ENCODE peak calls at places on chromosome 11, in eight cellular contexts. One of them, this sample, is unnamed.

GRCh38 chr11:9060700-9061111 is 30.7 kb downstream of the SCUBE2 start:
- DNase-seq in stimulated activated CD4-positive, alpha-beta T cell treated with anti-CD3 and anti-CD28 coated beads, Interleukin-1b, Interleukin-23, amount 100 ng/mL, for 4 hours: no peak
- DNase-seq in ureter: no peak
- DNase-seq in foreskin melanocyte: no peak
- DNase-seq in fibroblast of the aortic adventitia: no peak
- DNase-seq in iPS-NIHi11: peak; percentile 62
- DNase-seq in small intestine: no peak
- DNase-seq in tibial nerve: no peak
- DNase-seq in this sample: peak; percentile 83

GRCh38 chr11:95308512-95309035 is 77.6 kb upstream of the SESN3 start:
- DNase-seq in tibial nerve: no peak
- DNase-seq in stimulated activated CD4-positive, alpha-beta T cell treated with anti-CD3 and anti-CD28 coated beads, Interleukin-1b, Interleukin-23, amount 100 ng/mL, for 4 hours: no peak
- DNase-seq in fibroblast of the aortic adventitia: no peak
- DNase-seq in iPS-NIHi11: no peak
- DNase-seq in ureter: no peak
- DNase-seq in foreskin melanocyte: peak; percentile 66
- DNase-seq in small intestine: no peak
- DNase-seq in this sample: no peak

GRCh38 chr11:67463186-67463585 is 5.9 kb downstream of the TMEM134 start:
- DNase-seq in ureter: no peak
- DNase-seq in iPS-NIHi11: no peak
- DNase-seq in small intestine: no peak
- DNase-seq in fibroblast of the aortic adventitia: no peak
- DNase-seq in tibial nerve: no peak
- DNase-seq in foreskin melanocyte: no peak
- DNase-seq in stimulated activated CD4-positive, alpha-beta T cell treated with anti-CD3 and anti-CD28 coated beads, Interleukin-1b, Interleukin-23, amount 100 ng/mL, for 4 hours: no peak
- DNase-seq in this sample: no peak

GRCh38 chr11:33891714-33892327 is at the start of gene LMO2:
- DNase-seq in tibial nerve: no peak
- DNase-seq in ureter: no peak
- DNase-seq in fibroblast of the aortic adventitia: no peak
- DNase-seq in iPS-NIHi11: no peak
- DNase-seq in small intestine: no peak
- DNase-seq in foreskin melanocyte: no peak
- DNase-seq in stimulated activated CD4-positive, alpha-beta T cell treated with anti-CD3 and anti-CD28 coated beads, Interleukin-1b, Interleukin-23, amount 100 ng/mL, for 4 hours: no peak
- DNase-seq in this sample: no peak

GRCh38 chr11:11980841-11981308 is 27.6 kb downstream of the DKK3 start:
- DNase-seq in tibial nerve: no peak
- DNase-seq in iPS-NIHi11: no peak
- DNase-seq in foreskin melanocyte: no peak
- DNase-seq in fibroblast of the aortic adventitia: no peak
- DNase-seq in small intestine: no peak
- DNase-seq in ureter: no peak
- DNase-seq in stimulated activated CD4-positive, alpha-beta T cell treated with anti-CD3 and anti-CD28 coated beads, Interleukin-1b, Interleukin-23, amount 100 ng/mL, for 4 hours: no peak
- DNase-seq in this sample: no peak

GRCh38 chr11:36123353-36124220 is 165.6 kb downstream of the COMMD9 start:
- DNase-seq in ureter: no peak
- DNase-seq in stimulated activated CD4-positive, alpha-beta T cell treated with anti-CD3 and anti-CD28 coated beads, Interleukin-1b, Interleukin-23, amount 100 ng/mL, for 4 hours: no peak
- DNase-seq in iPS-NIHi11: no peak
- DNase-seq in foreskin melanocyte: no peak
- DNase-seq in fibroblast of the aortic adventitia: no peak
- DNase-seq in small intestine: peak; percentile 11
- DNase-seq in tibial nerve: no peak
- DNase-seq in this sample: no peak

GRCh38 chr11:115170133-115170815 is 333.9 kb downstream of the CADM1 start:
- DNase-seq in stimulated activated CD4-positive, alpha-beta T cell treated with anti-CD3 and anti-CD28 coated beads, Interleukin-1b, Interleukin-23, amount 100 ng/mL, for 4 hours: no peak
- DNase-seq in ureter: no peak
- DNase-seq in fibroblast of the aortic adventitia: peak; percentile 10
- DNase-seq in tibial nerve: no peak
- DNase-seq in foreskin melanocyte: peak; percentile 24
- DNase-seq in iPS-NIHi11: peak; percentile 64
- DNase-seq in small intestine: peak; percentile 34
- DNase-seq in this sample: peak; percentile 80

GRCh38 chr11:25615076-25615475 is 716.9 kb upstream of the ANO3 start:
- DNase-seq in foreskin melanocyte: no peak
- DNase-seq in iPS-NIHi11: no peak
- DNase-seq in fibroblast of the aortic adventitia: no peak
- DNase-seq in stimulated activated CD4-positive, alpha-beta T cell treated with anti-CD3 and anti-CD28 coated beads, Interleukin-1b, Interleukin-23, amount 100 ng/mL, for 4 hours: no peak
- DNase-seq in tibial nerve: no peak
- DNase-seq in small intestine: no peak
- DNase-seq in ureter: no peak
- DNase-seq in this sample: no peak

GRCh38 chr11:16785520-16786128 is 47.2 kb downstream of the C11orf58 start:
- DNase-seq in iPS-NIHi11: peak; percentile 87
- DNase-seq in ureter: peak; percentile 67
- DNase-seq in small intestine: peak; percentile 62
- DNase-seq in foreskin melanocyte: peak; percentile 48
- DNase-seq in tibial nerve: peak; percentile 40
- DNase-seq in fibroblast of the aortic adventitia: peak; percentile 83
- DNase-seq in stimulated activated CD4-positive, alpha-beta T cell treated with anti-CD3 and anti-CD28 coated beads, Interleukin-1b, Interleukin-23, amount 100 ng/mL, for 4 hours: peak; percentile 40
- DNase-seq in this sample: peak; percentile 87

GRCh38 chr11:20022363-20023081 is 137.8 kb downstream of the DBX1 start:
- DNase-seq in fibroblast of the aortic adventitia: peak; percentile 61
- DNase-seq in small intestine: no peak
- DNase-seq in iPS-NIHi11: peak; percentile 65
- DNase-seq in ureter: no peak
- DNase-seq in tibial nerve: no peak
- DNase-seq in stimulated activated CD4-positive, alpha-beta T cell treated with anti-CD3 and anti-CD28 coated beads, Interleukin-1b, Interleukin-23, amount 100 ng/mL, for 4 hours: no peak
- DNase-seq in foreskin melanocyte: no peak
- DNase-seq in this sample: peak; percentile 91

GRCh38 chr11:47506363-47506762 is 46.6 kb downstream of the CELF1 start:
- DNase-seq in fibroblast of the aortic adventitia: peak; percentile 46
- DNase-seq in tibial nerve: no peak
- DNase-seq in iPS-NIHi11: no peak
- DNase-seq in foreskin melanocyte: no peak
- DNase-seq in ureter: no peak
- DNase-seq in small intestine: no peak
- DNase-seq in stimulated activated CD4-positive, alpha-beta T cell treated with anti-CD3 and anti-CD28 coated beads, Interleukin-1b, Interleukin-23, amount 100 ng/mL, for 4 hours: no peak
- DNase-seq in this sample: no peak

GRCh38 chr11:80297808-80298460 is 857.1 kb upstream of the TENM4 start:
- DNase-seq in small intestine: no peak
- DNase-seq in tibial nerve: no peak
- DNase-seq in iPS-NIHi11: no peak
- DNase-seq in stimulated activated CD4-positive, alpha-beta T cell treated with anti-CD3 and anti-CD28 coated beads, Interleukin-1b, Interleukin-23, amount 100 ng/mL, for 4 hours: no peak
- DNase-seq in ureter: no peak
- DNase-seq in foreskin melanocyte: peak; percentile 1
- DNase-seq in fibroblast of the aortic adventitia: no peak
- DNase-seq in this sample: no peak

GRCh38 chr11:78188809-78189724 is at the start of gene USP35:
- DNase-seq in iPS-NIHi11: no peak
- DNase-seq in foreskin melanocyte: no peak
- DNase-seq in fibroblast of the aortic adventitia: no peak
- DNase-seq in small intestine: peak; percentile 19
- DNase-seq in ureter: no peak
- DNase-seq in stimulated activated CD4-positive, alpha-beta T cell treated with anti-CD3 and anti-CD28 coated beads, Interleukin-1b, Interleukin-23, amount 100 ng/mL, for 4 hours: no peak
- DNase-seq in tibial nerve: no peak
- DNase-seq in this sample: peak; percentile 48

GRCh38 chr11:134044514-134045284 is 24.2 kb upstream of the JAM3 start:
- DNase-seq in stimulated activated CD4-positive, alpha-beta T cell treated with anti-CD3 and anti-CD28 coated beads, Interleukin-1b, Interleukin-23, amount 100 ng/mL, for 4 hours: no peak
- DNase-seq in fibroblast of the aortic adventitia: no peak
- DNase-seq in foreskin melanocyte: no peak
- DNase-seq in small intestine: no peak
- DNase-seq in tibial nerve: no peak
- DNase-seq in ureter: no peak
- DNase-seq in iPS-NIHi11: no peak
- DNase-seq in this sample: no peak

GRCh38 chr11:70319694-70320093 is 49.2 kb downstream of the PPFIA1 start:
- DNase-seq in tibial nerve: no peak
- DNase-seq in stimulated activated CD4-positive, alpha-beta T cell treated with anti-CD3 and anti-CD28 coated beads, Interleukin-1b, Interleukin-23, amount 100 ng/mL, for 4 hours: no peak
- DNase-seq in foreskin melanocyte: no peak
- DNase-seq in fibroblast of the aortic adventitia: peak; percentile 35
- DNase-seq in small intestine: no peak
- DNase-seq in ureter: no peak
- DNase-seq in iPS-NIHi11: no peak
- DNase-seq in this sample: no peak

GRCh38 chr11:20364412-20364792 is 888 bp downstream of the HTATIP2 start:
- DNase-seq in foreskin melanocyte: no peak
- DNase-seq in iPS-NIHi11: peak; percentile 18
- DNase-seq in stimulated activated CD4-positive, alpha-beta T cell treated with anti-CD3 and anti-CD28 coated beads, Interleukin-1b, Interleukin-23, amount 100 ng/mL, for 4 hours: no peak
- DNase-seq in tibial nerve: no peak
- DNase-seq in small intestine: no peak
- DNase-seq in fibroblast of the aortic adventitia: no peak
- DNase-seq in ureter: no peak
- DNase-seq in this sample: no peak

GRCh38 chr11:64447717-64448598 is 89.0 kb downstream of the RPS6KA4 start:
- DNase-seq in fibroblast of the aortic adventitia: peak; percentile 24
- DNase-seq in ureter: peak; percentile 55
- DNase-seq in iPS-NIHi11: no peak
- DNase-seq in small intestine: peak; percentile 9
- DNase-seq in foreskin melanocyte: no peak
- DNase-seq in stimulated activated CD4-positive, alpha-beta T cell treated with anti-CD3 and anti-CD28 coated beads, Interleukin-1b, Interleukin-23, amount 100 ng/mL, for 4 hours: no peak
- DNase-seq in tibial nerve: no peak
- DNase-seq in this sample: peak; percentile 53

GRCh38 chr11:69948256-69949141 is 129.3 kb upstream of the FGF3 start:
- DNase-seq in stimulated activated CD4-positive, alpha-beta T cell treated with anti-CD3 and anti-CD28 coated beads, Interleukin-1b, Interleukin-23, amount 100 ng/mL, for 4 hours: no peak
- DNase-seq in ureter: peak; percentile 73
- DNase-seq in iPS-NIHi11: no peak
- DNase-seq in small intestine: peak; percentile 97
- DNase-seq in foreskin melanocyte: no peak
- DNase-seq in tibial nerve: no peak
- DNase-seq in fibroblast of the aortic adventitia: peak; percentile 32
- DNase-seq in this sample: peak; percentile 55

GRCh38 chr11:110305169-110306018 is 9.0 kb upstream of the RDX start:
- DNase-seq in fibroblast of the aortic adventitia: peak; percentile 42
- DNase-seq in tibial nerve: no peak
- DNase-seq in stimulated activated CD4-positive, alpha-beta T cell treated with anti-CD3 and anti-CD28 coated beads, Interleukin-1b, Interleukin-23, amount 100 ng/mL, for 4 hours: no peak
- DNase-seq in iPS-NIHi11: no peak
- DNase-seq in foreskin melanocyte: no peak
- DNase-seq in small intestine: peak; percentile 84
- DNase-seq in ureter: no peak
- DNase-seq in this sample: no peak

GRCh38 chr11:122150484-122151124 is 34.6 kb upstream of the BLID start:
- DNase-seq in stimulated activated CD4-positive, alpha-beta T cell treated with anti-CD3 and anti-CD28 coated beads, Interleukin-1b, Interleukin-23, amount 100 ng/mL, for 4 hours: no peak
- DNase-seq in tibial nerve: no peak
- DNase-seq in fibroblast of the aortic adventitia: no peak
- DNase-seq in iPS-NIHi11: no peak
- DNase-seq in small intestine: no peak
- DNase-seq in foreskin melanocyte: peak; percentile 69
- DNase-seq in ureter: no peak
- DNase-seq in this sample: no peak

GRCh38 chr11:34234086-34234740 is 123.6 kb downstream of the ABTB2 start:
- DNase-seq in foreskin melanocyte: no peak
- DNase-seq in small intestine: peak; percentile 98
- DNase-seq in fibroblast of the aortic adventitia: peak; percentile 41
- DNase-seq in tibial nerve: no peak
- DNase-seq in ureter: peak; percentile 51
- DNase-seq in iPS-NIHi11: peak; percentile 71
- DNase-seq in stimulated activated CD4-positive, alpha-beta T cell treated with anti-CD3 and anti-CD28 coated beads, Interleukin-1b, Interleukin-23, amount 100 ng/mL, for 4 hours: peak; percentile 71
- DNase-seq in this sample: peak; percentile 87

GRCh38 chr11:12552677-12553076 is 121.5 kb upstream of the TEAD1 start:
- DNase-seq in iPS-NIHi11: no peak
- DNase-seq in tibial nerve: no peak
- DNase-seq in stimulated activated CD4-positive, alpha-beta T cell treated with anti-CD3 and anti-CD28 coated beads, Interleukin-1b, Interleukin-23, amount 100 ng/mL, for 4 hours: no peak
- DNase-seq in small intestine: no peak
- DNase-seq in foreskin melanocyte: no peak
- DNase-seq in fibroblast of the aortic adventitia: peak; percentile 99
- DNase-seq in ureter: peak; percentile 55
- DNase-seq in this sample: no peak

GRCh38 chr11:119907934-119908760 is 179.1 kb upstream of the NECTIN1 start:
- DNase-seq in tibial nerve: no peak
- DNase-seq in iPS-NIHi11: no peak
- DNase-seq in small intestine: peak; percentile 59
- DNase-seq in ureter: peak; percentile 56
- DNase-seq in stimulated activated CD4-positive, alpha-beta T cell treated with anti-CD3 and anti-CD28 coated beads, Interleukin-1b, Interleukin-23, amount 100 ng/mL, for 4 hours: no peak
- DNase-seq in fibroblast of the aortic adventitia: no peak
- DNase-seq in foreskin melanocyte: no peak
- DNase-seq in this sample: no peak

GRCh38 chr11:123479048-123479837 is 49.2 kb downstream of the GRAMD1B start:
- DNase-seq in foreskin melanocyte: no peak
- DNase-seq in ureter: no peak
- DNase-seq in fibroblast of the aortic adventitia: no peak
- DNase-seq in stimulated activated CD4-positive, alpha-beta T cell treated with anti-CD3 and anti-CD28 coated beads, Interleukin-1b, Interleukin-23, amount 100 ng/mL, for 4 hours: no peak
- DNase-seq in small intestine: peak; percentile 23
- DNase-seq in iPS-NIHi11: no peak
- DNase-seq in tibial nerve: no peak
- DNase-seq in this sample: no peak

GRCh38 chr11:10758959-10759358 is 7.9 kb downstream of the CTR9 start:
- DNase-seq in stimulated activated CD4-positive, alpha-beta T cell treated with anti-CD3 and anti-CD28 coated beads, Interleukin-1b, Interleukin-23, amount 100 ng/mL, for 4 hours: no peak
- DNase-seq in ureter: no peak
- DNase-seq in iPS-NIHi11: no peak
- DNase-seq in fibroblast of the aortic adventitia: no peak
- DNase-seq in tibial nerve: no peak
- DNase-seq in foreskin melanocyte: no peak
- DNase-seq in small intestine: no peak
- DNase-seq in this sample: peak; percentile 21

GRCh38 chr11:102559839-102560238 is 29.3 kb upstream of the MMP7 start:
- DNase-seq in ureter: no peak
- DNase-seq in foreskin melanocyte: no peak
- DNase-seq in small intestine: peak; percentile 13
- DNase-seq in tibial nerve: no peak
- DNase-seq in stimulated activated CD4-positive, alpha-beta T cell treated with anti-CD3 and anti-CD28 coated beads, Interleukin-1b, Interleukin-23, amount 100 ng/mL, for 4 hours: no peak
- DNase-seq in iPS-NIHi11: no peak
- DNase-seq in fibroblast of the aortic adventitia: no peak
- DNase-seq in this sample: no peak

GRCh38 chr11:130145975-130146776 is 13.4 kb upstream of the ST14 start:
- DNase-seq in ureter: peak; percentile 74
- DNase-seq in fibroblast of the aortic adventitia: no peak
- DNase-seq in tibial nerve: no peak
- DNase-seq in iPS-NIHi11: peak; percentile 86
- DNase-seq in foreskin melanocyte: no peak
- DNase-seq in small intestine: peak; percentile 97
- DNase-seq in stimulated activated CD4-positive, alpha-beta T cell treated with anti-CD3 and anti-CD28 coated beads, Interleukin-1b, Interleukin-23, amount 100 ng/mL, for 4 hours: no peak
- DNase-seq in this sample: peak; percentile 95

GRCh38 chr11:10205928-10206327 is 88.1 kb downstream of the SBF2 start:
- DNase-seq in tibial nerve: no peak
- DNase-seq in iPS-NIHi11: peak; percentile 26
- DNase-seq in ureter: no peak
- DNase-seq in stimulated activated CD4-positive, alpha-beta T cell treated with anti-CD3 and anti-CD28 coated beads, Interleukin-1b, Interleukin-23, amount 100 ng/mL, for 4 hours: no peak
- DNase-seq in small intestine: no peak
- DNase-seq in fibroblast of the aortic adventitia: no peak
- DNase-seq in foreskin melanocyte: no peak
- DNase-seq in this sample: peak; percentile 27